ENCODE peak calls at places on chromosome 9, in five cellular contexts. One of them, this sample, is unnamed.

GRCh38 chr9:17082343-17082742 is 52.5 kb upstream of the CNTLN start:
- DNase-seq in prostate gland: no peak
- DNase-seq in transverse colon: no peak
- DNase-seq in AG09309: no peak
- DNase-seq in neural progenitor cell: peak
- DNase-seq in this sample: no peak

GRCh38 chr9:117718701-117719100 is 14.5 kb downstream of the TLR4 start:
- DNase-seq in AG09309: no peak
- DNase-seq in neural progenitor cell: no peak
- DNase-seq in transverse colon: no peak
- DNase-seq in prostate gland: no peak
- DNase-seq in this sample: no peak

GRCh38 chr9:122265265-122265900 is 701 bp downstream of the MRRF start:
- DNase-seq in prostate gland: no peak
- DNase-seq in AG09309: no peak
- DNase-seq in transverse colon: peak
- DNase-seq in neural progenitor cell: no peak
- DNase-seq in this sample: peak

GRCh38 chr9:131233556-131233955 is 42.8 kb downstream of the FAM78A start:
- DNase-seq in neural progenitor cell: no peak
- DNase-seq in prostate gland: no peak
- DNase-seq in AG09309: no peak
- DNase-seq in transverse colon: no peak
- DNase-seq in this sample: no peak

GRCh38 chr9:16619341-16619740 is 251.1 kb downstream of the BNC2 start:
- DNase-seq in neural progenitor cell: no peak
- DNase-seq in transverse colon: no peak
- DNase-seq in prostate gland: no peak
- DNase-seq in AG09309: no peak
- DNase-seq in this sample: no peak

GRCh38 chr9:82538634-82539033 is 524.3 kb downstream of the RASEF start:
- DNase-seq in transverse colon: no peak
- DNase-seq in AG09309: no peak
- DNase-seq in prostate gland: no peak
- DNase-seq in neural progenitor cell: no peak
- DNase-seq in this sample: no peak

GRCh38 chr9:93081931-93082330 is 14.1 kb upstream of the CARD19 start:
- DNase-seq in transverse colon: no peak
- DNase-seq in AG09309: no peak
- DNase-seq in prostate gland: no peak
- DNase-seq in neural progenitor cell: no peak
- DNase-seq in this sample: no peak

GRCh38 chr9:134541373-134541747 is 100.2 kb upstream of the COL5A1 start:
- DNase-seq in prostate gland: no peak
- DNase-seq in AG09309: no peak
- DNase-seq in transverse colon: no peak
- DNase-seq in neural progenitor cell: no peak
- DNase-seq in this sample: no peak

GRCh38 chr9:88804289-88804596 is 187.0 kb upstream of the S1PR3 start:
- DNase-seq in transverse colon: no peak
- DNase-seq in AG09309: no peak
- DNase-seq in prostate gland: no peak
- DNase-seq in neural progenitor cell: no peak
- DNase-seq in this sample: no peak

GRCh38 chr9:96189995-96190394 is 112.0 kb downstream of the HSD17B3 start:
- DNase-seq in neural progenitor cell: no peak
- DNase-seq in AG09309: no peak
- DNase-seq in prostate gland: no peak
- DNase-seq in transverse colon: no peak
- DNase-seq in this sample: no peak

GRCh38 chr9:137067860-137068538 is 2.4 kb downstream of the SAPCD2 start:
- DNase-seq in AG09309: no peak
- DNase-seq in transverse colon: peak
- DNase-seq in neural progenitor cell: peak
- DNase-seq in prostate gland: peak
- DNase-seq in this sample: peak

GRCh38 chr9:119117409-119117808 is 251.8 kb downstream of the BRINP1 start:
- DNase-seq in neural progenitor cell: no peak
- DNase-seq in prostate gland: no peak
- DNase-seq in transverse colon: no peak
- DNase-seq in AG09309: no peak
- DNase-seq in this sample: no peak

GRCh38 chr9:16058131-16058549 is 505.3 kb downstream of the CCDC171 start:
- DNase-seq in neural progenitor cell: no peak
- DNase-seq in prostate gland: no peak
- DNase-seq in transverse colon: no peak
- DNase-seq in AG09309: no peak
- DNase-seq in this sample: peak

GRCh38 chr9:38309324-38310195 is 82.9 kb upstream of the ALDH1B1 start:
- DNase-seq in AG09309: no peak
- DNase-seq in neural progenitor cell: peak
- DNase-seq in transverse colon: no peak
- DNase-seq in prostate gland: no peak
- DNase-seq in this sample: no peak

GRCh38 chr9:93677061-93677571 is 100.7 kb downstream of the PHF2 start:
- DNase-seq in transverse colon: peak
- DNase-seq in neural progenitor cell: no peak
- DNase-seq in AG09309: no peak
- DNase-seq in prostate gland: no peak
- DNase-seq in this sample: no peak

GRCh38 chr9:126862461-126862830 is 2.0 kb downstream of the ZBTB34 start:
- DNase-seq in neural progenitor cell: no peak
- DNase-seq in prostate gland: no peak
- DNase-seq in AG09309: no peak
- DNase-seq in transverse colon: peak
- DNase-seq in this sample: peak

GRCh38 chr9:16825971-16826370 is 44.5 kb downstream of the BNC2 start:
- DNase-seq in AG09309: peak
- DNase-seq in prostate gland: no peak
- DNase-seq in transverse colon: peak
- DNase-seq in neural progenitor cell: peak
- DNase-seq in this sample: no peak

GRCh38 chr9:106039151-106039935 is 345.0 kb downstream of the TMEM38B start:
- DNase-seq in transverse colon: no peak
- DNase-seq in prostate gland: no peak
- DNase-seq in neural progenitor cell: no peak
- DNase-seq in AG09309: no peak
- DNase-seq in this sample: no peak

GRCh38 chr9:133737071-133737773 is 930 bp downstream of the SARDH start:
- DNase-seq in prostate gland: no peak
- DNase-seq in neural progenitor cell: peak
- DNase-seq in transverse colon: no peak
- DNase-seq in AG09309: no peak
- DNase-seq in this sample: no peak

GRCh38 chr9:131995382-131995781 is 84.3 kb downstream of the MED27 start:
- DNase-seq in transverse colon: no peak
- DNase-seq in prostate gland: no peak
- DNase-seq in neural progenitor cell: no peak
- DNase-seq in AG09309: no peak
- DNase-seq in this sample: no peak

GRCh38 chr9:105305834-105306233 is 61.4 kb downstream of the SLC44A1 start:
- DNase-seq in transverse colon: no peak
- DNase-seq in AG09309: no peak
- DNase-seq in prostate gland: no peak
- DNase-seq in neural progenitor cell: no peak
- DNase-seq in this sample: no peak

GRCh38 chr9:113624721-113625120 is 161.2 kb downstream of the RGS3 start:
- DNase-seq in neural progenitor cell: no peak
- DNase-seq in prostate gland: no peak
- DNase-seq in AG09309: no peak
- DNase-seq in transverse colon: no peak
- DNase-seq in this sample: no peak

GRCh38 chr9:129500166-129500862 is 120.6 kb downstream of the C9orf50 start:
- DNase-seq in AG09309: no peak
- DNase-seq in transverse colon: no peak
- DNase-seq in neural progenitor cell: peak
- DNase-seq in prostate gland: no peak
- DNase-seq in this sample: no peak

GRCh38 chr9:34049630-34050384 is 1.1 kb upstream of the UBAP2 start:
- DNase-seq in AG09309: no peak
- DNase-seq in prostate gland: no peak
- DNase-seq in neural progenitor cell: peak
- DNase-seq in transverse colon: no peak
- DNase-seq in this sample: no peak

GRCh38 chr9:131441441-131441840 is 47.6 kb downstream of the PRRC2B start:
- DNase-seq in AG09309: no peak
- DNase-seq in transverse colon: no peak
- DNase-seq in neural progenitor cell: no peak
- DNase-seq in prostate gland: no peak
- DNase-seq in this sample: no peak

DNA sequence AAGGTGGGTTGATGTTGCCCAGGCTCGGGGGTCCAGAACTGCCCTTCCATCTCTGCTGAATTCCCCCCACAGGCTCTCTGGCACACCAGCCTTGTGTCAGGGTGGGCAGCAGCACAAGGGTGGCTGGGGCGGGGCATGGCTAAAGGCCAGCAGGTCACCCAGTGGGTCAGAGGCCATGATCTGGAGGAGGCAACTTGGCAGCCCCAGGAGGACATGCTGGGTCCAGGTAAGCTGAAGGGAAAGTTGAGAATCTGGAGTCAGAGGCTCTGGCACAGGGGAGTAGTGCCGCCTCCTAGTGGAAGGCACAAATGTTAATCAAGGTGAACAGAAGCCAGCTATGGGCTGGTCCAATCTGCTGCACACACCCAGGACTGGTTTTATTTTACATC is 6.2 kb downstream of the TMEM8B start:
- DNase-seq in AG09309: no peak
- DNase-seq in transverse colon: peak
- DNase-seq in neural progenitor cell: peak
- DNase-seq in prostate gland: no peak
- DNase-seq in this sample: no peak
- TF ChIP-seq CTCF in AG09309: peak
- TF ChIP-seq CTCF in transverse colon: peak
- TF ChIP-seq CTCF in neural progenitor cell: peak
- TF ChIP-seq CTCF in prostate gland: peak
- TF ChIP-seq CTCF in this sample: no peak

GRCh38 chr9:77865385-77865784 is 166.2 kb downstream of the GNAQ start:
- DNase-seq in neural progenitor cell: no peak
- DNase-seq in prostate gland: no peak
- DNase-seq in transverse colon: peak
- DNase-seq in AG09309: no peak
- DNase-seq in this sample: peak

GRCh38 chr9:77866882-77867281 is 164.7 kb downstream of the GNAQ start:
- DNase-seq in prostate gland: no peak
- DNase-seq in transverse colon: no peak
- DNase-seq in AG09309: no peak
- DNase-seq in neural progenitor cell: no peak
- DNase-seq in this sample: no peak

DNA sequence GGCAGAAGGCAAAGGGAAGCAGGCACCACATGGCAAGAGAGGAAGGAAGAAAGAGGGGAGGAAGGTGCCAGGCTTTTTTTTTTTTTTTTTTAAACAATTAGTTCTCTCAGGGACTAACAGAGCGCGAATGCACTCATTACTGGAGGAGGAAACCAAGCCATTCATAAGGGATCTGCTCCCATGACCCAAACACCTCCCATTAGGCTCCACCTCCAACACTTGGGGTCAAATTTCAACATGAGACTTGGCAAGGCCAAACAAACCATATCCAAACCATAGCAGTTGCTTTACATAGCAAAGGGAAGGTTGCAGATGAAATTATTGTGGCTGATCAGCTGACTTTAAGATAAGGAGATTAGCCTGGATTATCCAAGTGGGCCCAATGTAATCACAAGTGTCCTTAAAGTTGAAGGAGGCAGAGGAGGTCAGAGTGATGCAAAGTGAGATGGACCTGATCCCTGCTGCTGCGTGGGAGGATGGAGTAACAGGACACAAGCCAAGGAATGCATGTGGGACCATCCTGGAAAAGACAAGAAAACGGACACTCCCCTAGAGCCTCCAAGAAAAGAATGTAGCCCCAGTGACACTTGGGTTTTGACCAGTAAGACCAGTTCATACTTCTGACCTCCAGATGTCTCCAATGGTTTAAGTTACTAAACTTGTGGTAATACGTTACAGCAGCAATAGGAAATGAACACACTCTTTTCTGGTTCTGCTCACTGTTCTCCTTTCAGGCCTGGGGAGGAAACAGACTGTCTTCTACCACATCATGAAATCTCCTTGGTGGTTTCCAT is 167.3 kb downstream of the GNAQ start:
- DNase-seq in prostate gland: no peak
- DNase-seq in transverse colon: no peak
- DNase-seq in neural progenitor cell: no peak
- DNase-seq in AG09309: no peak
- DNase-seq in this sample: no peak
- TF ChIP-seq CTCF in prostate gland: no peak
- TF ChIP-seq CTCF in transverse colon: no peak
- TF ChIP-seq CTCF in neural progenitor cell: no peak
- TF ChIP-seq CTCF in AG09309: peak
- TF ChIP-seq CTCF in this sample: no peak

DNA sequence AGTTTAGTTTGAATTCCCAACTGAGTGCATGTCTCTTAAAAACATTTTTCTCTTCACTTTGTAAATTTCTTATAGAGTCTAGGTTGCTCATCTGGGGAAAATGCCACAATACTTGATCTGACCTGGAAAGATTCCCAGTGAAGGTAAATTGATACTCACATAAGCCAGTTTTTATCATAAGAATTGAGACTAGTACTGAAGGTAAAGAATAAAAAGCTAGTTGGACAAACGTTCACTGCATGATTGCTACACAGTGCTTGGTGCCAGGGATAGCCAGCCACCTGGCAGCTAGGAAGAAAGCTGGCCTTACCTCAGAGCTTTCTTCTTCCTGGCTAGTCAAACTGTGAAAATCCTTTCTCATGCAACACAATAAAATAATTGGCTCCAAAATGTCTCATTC is 77.1 kb downstream of the MUSK start:
- DNase-seq in prostate gland: peak
- DNase-seq in AG09309: no peak
- DNase-seq in transverse colon: no peak
- DNase-seq in neural progenitor cell: no peak
- DNase-seq in this sample: no peak
- TF ChIP-seq CTCF in prostate gland: no peak
- TF ChIP-seq CTCF in AG09309: no peak
- TF ChIP-seq CTCF in transverse colon: no peak
- TF ChIP-seq CTCF in neural progenitor cell: no peak
- TF ChIP-seq CTCF in this sample: no peak

GRCh38 chr9:80285325-80285724 is 713.6 kb downstream of the TLE4 start:
- DNase-seq in transverse colon: no peak
- DNase-seq in AG09309: no peak
- DNase-seq in neural progenitor cell: peak
- DNase-seq in prostate gland: no peak
- DNase-seq in this sample: no peak
- TF ChIP-seq CTCF in transverse colon: no peak
- TF ChIP-seq CTCF in AG09309: peak
- TF ChIP-seq CTCF in neural progenitor cell: peak
- TF ChIP-seq CTCF in prostate gland: no peak
- TF ChIP-seq CTCF in this sample: no peak

GRCh38 chr9:99980578-99980977 is 74.1 kb downstream of the STX17 start:
- DNase-seq in AG09309: no peak
- DNase-seq in transverse colon: no peak
- DNase-seq in prostate gland: no peak
- DNase-seq in neural progenitor cell: no peak
- DNase-seq in this sample: no peak
- TF ChIP-seq CTCF in AG09309: no peak
- TF ChIP-seq CTCF in transverse colon: no peak
- TF ChIP-seq CTCF in prostate gland: no peak
- TF ChIP-seq CTCF in neural progenitor cell: no peak
- TF ChIP-seq CTCF in this sample: no peak

This sample was measured in Calu3.